ENCODE peak calls at places on chromosomes 6 and 20, in six cellular contexts. V is GM12892, M is B cell, C is GM13977, P is adrenal gland, I is NCI-H1092 treated with DMSO at 0.1 percent for 48 hours. G is an unnamed sample.

GRCh38 chr20:38825901-38826625 is 20.6 kb downstream of the PPP1R16B start:
- DNase-seq in V (no peak), M (no peak), C (no peak), P (no peak), I (peak), G (peak)

GRCh38 chr6:41698350-41698781 is 37.0 kb downstream of the TFEB start:
- DNase-seq in V (no peak), M (no peak), C (no peak), P (no peak), I (no peak), G (no peak)

GRCh38 chr6:49030621-49031020 is 432.4 kb downstream of the MMUT start:
- DNase-seq in V (no peak), M (no peak), C (no peak), P (no peak), I (no peak), G (no peak)

GRCh38 chr6:35445691-35446090 is 6.4 kb upstream of the FANCE start:
- DNase-seq in V (no peak), M (no peak), C (no peak), P (no peak), I (no peak), G (no peak)

GRCh38 chr6:169157474-169158181 is 96.0 kb downstream of the THBS2 start:
- DNase-seq in V (no peak), M (no peak), C (peak), P (no peak), I (peak), G (no peak)

GRCh38 chr20:22088882-22089281 is 383.4 kb downstream of the PAX1 start:
- DNase-seq in V (no peak), M (no peak), C (no peak), P (no peak), I (no peak), G (no peak)

GRCh38 chr6:154392561-154392960 is 36.0 kb upstream of the IPCEF1 start:
- DNase-seq in V (no peak), M (no peak), C (no peak), P (no peak), I (no peak), G (no peak)

GRCh38 chr6:106197441-106197840 is 111.3 kb downstream of the PRDM1 start:
- DNase-seq in V (no peak), M (no peak), C (no peak), P (no peak), I (no peak), G (no peak)

GRCh38 chr6:107823047-107823557 is 1.0 kb downstream of the SCML4 start:
- DNase-seq in V (no peak), M (peak), C (peak), P (no peak), I (no peak), G (no peak)

GRCh38 chr6:29850011-29850553 is 22.5 kb downstream of the HLA-G start:
- DNase-seq in V (no peak), M (no peak), C (no peak), P (no peak), I (no peak), G (peak)

GRCh38 chr6:51299649-51300380 is 481.1 kb downstream of the TFAP2B start:
- DNase-seq in V (no peak), M (no peak), C (no peak), P (no peak), I (no peak), G (peak)

GRCh38 chr6:130366011-130366963 is at the start of gene TMEM200A:
- DNase-seq in V (peak), M (no peak), C (peak), P (peak), I (no peak), G (no peak)

GRCh38 chr6:129104131-129104530 is 221.2 kb downstream of the LAMA2 start:
- DNase-seq in V (no peak), M (no peak), C (no peak), P (no peak), I (no peak), G (peak)

GRCh38 chr6:81614292-81614691 is 138.2 kb downstream of the TENT5A start:
- DNase-seq in V (no peak), M (no peak), C (no peak), P (no peak), I (peak), G (no peak)

GRCh38 chr6:45728674-45729073 is 287.0 kb downstream of the CLIC5 start:
- DNase-seq in V (no peak), M (no peak), C (no peak), P (no peak), I (no peak), G (peak)

GRCh38 chr6:37889015-37889885 is 69.7 kb downstream of the ZFAND3 start:
- DNase-seq in V (no peak), M (no peak), C (no peak), P (no peak), I (no peak), G (no peak)

GRCh38 chr6:170453586-170454511 is 99.3 kb downstream of the PSMB1 start:
- DNase-seq in V (no peak), M (peak), C (no peak), P (no peak), I (no peak), G (no peak)

GRCh38 chr6:107977283-107977682 is 19.3 kb upstream of the SEC63 start:
- DNase-seq in V (no peak), M (no peak), C (no peak), P (no peak), I (peak), G (no peak)

GRCh38 chr6:43455034-43455747 is at the start of gene DLK2:
- DNase-seq in V (peak), M (no peak), C (peak), P (no peak), I (peak), G (no peak)

GRCh38 chr20:10653593-10654288 is 20.1 kb downstream of the JAG1 start:
- DNase-seq in V (no peak), M (no peak), C (no peak), P (no peak), I (no peak), G (no peak)

GRCh38 chr20:43040427-43040826 is 149.3 kb downstream of the PTPRT start:
- DNase-seq in V (no peak), M (no peak), C (no peak), P (peak), I (no peak), G (no peak)

G was measured in foreskin keratinocyte.